ENCODE peak calls at places on chromosome 14, in eight cellular contexts. T is GM12865, G is AG04449, P is AG04450, I is RWPE1, R is upper lobe of right lung, V is suprapubic skin, D is MCF 10A. Y is an unnamed sample.

GRCh38 chr14:102223682-102224081 is 81.3 kb downstream of the MOK start:
- DNase-seq in P (no peak), I (no peak), V (no peak), G (no peak), R (no peak), T (no peak), D (no peak), Y (no peak)

GRCh38 chr14:96748371-96748770 is 48.8 kb upstream of the VRK1 start:
- DNase-seq in I (no peak), G (no peak), V (no peak), R (no peak), T (no peak), D (peak), P (no peak), Y (no peak)

GRCh38 chr14:59306775-59307174 is 118.3 kb downstream of the DAAM1 start:
- DNase-seq in P (no peak), V (no peak), R (no peak), D (peak), I (peak), G (no peak), T (no peak), Y (no peak)

GRCh38 chr14:62126885-62127478 is 364.8 kb downstream of the SNAPC1 start:
- DNase-seq in V (no peak), T (peak), G (peak), P (peak), R (no peak), D (peak), I (peak), Y (no peak)

GRCh38 chr14:95215094-95215493 is 57.8 kb upstream of the DICER1 start:
- DNase-seq in I (no peak), G (no peak), D (no peak), T (peak), V (no peak), R (no peak), P (no peak), Y (no peak)

GRCh38 chr14:70755655-70756054 is 53.7 kb downstream of the MAP3K9 start:
- DNase-seq in R (no peak), V (no peak), D (peak), P (no peak), I (peak), T (no peak), G (no peak), Y (no peak)

GRCh38 chr14:63275611-63276010 is 43.1 kb downstream of the GPHB5 start:
- DNase-seq in T (no peak), D (no peak), I (no peak), V (no peak), P (no peak), R (no peak), G (no peak), Y (no peak)

GRCh38 chr14:54200726-54201125 is 196.1 kb upstream of the CDKN3 start:
- DNase-seq in I (no peak), D (no peak), P (no peak), G (peak), R (no peak), V (no peak), T (peak), Y (no peak)

GRCh38 chr14:102579696-102580551 is 12.5 kb upstream of the RCOR1 start:
- DNase-seq in I (no peak), D (peak), R (peak), T (no peak), G (peak), V (no peak), P (no peak), Y (no peak)

GRCh38 chr14:24335461-24336146 is 733 bp upstream of the ADCY4 start:
- DNase-seq in I (no peak), G (no peak), V (no peak), D (no peak), R (peak), T (no peak), P (no peak), Y (no peak)

GRCh38 chr14:35140718-35141581 is 18.6 kb downstream of the PRORP start:
- DNase-seq in R (no peak), V (no peak), I (peak), P (no peak), D (no peak), T (peak), G (no peak), Y (no peak)

GRCh38 chr14:101962503-101962874 is 1.9 kb upstream of the DYNC1H1 start:
- DNase-seq in D (peak), T (no peak), V (no peak), G (peak), R (peak), P (peak), I (peak), Y (no peak)

GRCh38 chr14:105050551-105050897 is 14.7 kb downstream of the GPR132 start:
- DNase-seq in V (no peak), D (peak), G (no peak), T (no peak), R (peak), P (no peak), I (peak), Y (no peak)
- TF ChIP-seq CTCF in V (no peak), D (no peak), G (no peak), T (no peak), R (no peak), P (no peak), I (no peak), Y (no peak)

GRCh38 chr14:105207460-105207901 is 26.4 kb upstream of the NUDT14 start:
- DNase-seq in G (no peak), T (no peak), I (no peak), R (no peak), D (no peak), P (no peak), V (no peak), Y (no peak)
- TF ChIP-seq CTCF in G (peak), T (no peak), I (no peak), R (no peak), D (no peak), P (no peak), V (no peak), Y (no peak)

GRCh38 chr14:100415226-100415625 is 92.1 kb downstream of the SLC25A47 start:
- DNase-seq in V (no peak), D (no peak), P (no peak), R (no peak), G (no peak), I (no peak), T (no peak), Y (no peak)

GRCh38 chr14:100416081-100416480 is 92.9 kb downstream of the SLC25A47 start:
- DNase-seq in I (no peak), T (no peak), P (no peak), G (no peak), V (no peak), D (no peak), R (no peak), Y (no peak)

GRCh38 chr14:100419856-100420255 is 96.7 kb downstream of the SLC25A47 start:
- DNase-seq in V (no peak), I (no peak), D (no peak), G (no peak), T (no peak), P (no peak), R (no peak), Y (no peak)

GRCh38 chr14:100416921-100417451 is 93.8 kb downstream of the SLC25A47 start:
- DNase-seq in T (no peak), D (peak), V (no peak), I (peak), P (peak), R (peak), G (peak), Y (no peak)

DNA sequence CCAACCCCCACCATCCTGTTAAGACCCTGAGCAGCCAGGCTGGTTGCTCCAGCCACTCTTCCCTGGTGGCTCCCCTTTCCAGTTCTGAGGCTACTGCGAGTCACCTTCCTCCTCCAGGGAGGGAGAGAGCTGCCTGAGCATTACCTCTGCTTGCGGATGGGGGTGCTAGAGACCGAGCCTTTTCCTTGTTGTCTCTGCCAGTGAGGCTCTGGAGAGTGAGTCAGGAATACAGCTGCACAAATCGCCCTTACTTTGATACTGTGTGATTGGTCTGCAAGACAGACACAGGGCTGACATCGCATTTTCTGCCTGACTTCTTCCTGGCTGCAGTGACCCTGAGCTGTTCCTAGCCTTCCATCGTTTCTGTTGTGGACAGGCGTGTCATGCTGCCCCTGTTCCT is 94.3 kb downstream of the SLC25A47 start:
- DNase-seq in I (peak), T (no peak), P (peak), V (no peak), D (peak), R (no peak), G (peak), Y (peak)
- TF ChIP-seq CTCF in I (peak), T (no peak), P (peak), V (no peak), D (peak), R (peak), G (peak), Y (peak)

DNA sequence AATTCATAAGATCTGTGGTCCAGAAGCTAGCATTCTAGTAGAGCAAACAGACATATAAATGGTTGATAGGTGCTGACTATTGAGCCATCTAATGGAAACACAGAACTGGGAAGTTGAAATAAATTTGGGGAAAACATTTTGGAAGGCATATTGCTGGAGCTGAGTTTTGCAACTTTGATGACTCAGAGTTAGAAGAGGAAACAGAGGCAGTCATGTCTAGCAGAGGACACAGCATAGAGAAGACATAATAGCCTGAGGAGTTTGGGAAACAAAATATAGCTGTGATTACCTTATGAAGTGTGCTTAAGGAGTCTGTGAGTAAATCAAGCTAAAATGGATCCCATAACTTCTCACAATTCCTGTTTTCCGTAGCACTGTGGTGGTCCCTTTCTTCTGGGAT is 86.9 kb upstream of the FLRT2 start:
- DNase-seq in T (no peak), I (no peak), R (no peak), G (no peak), V (no peak), P (no peak), D (peak), Y (no peak)
- TF ChIP-seq CTCF in T (no peak), I (no peak), R (no peak), G (no peak), V (no peak), P (no peak), D (no peak), Y (no peak)

Y was measured in mesothelial cell of epicardium.